ENCODE peak calls at places on chromosomes 16 and 17, in ten cellular contexts. Y, C, F, P, L, Z, Q, S, G and U are unnamed samples.
A peak's percentile ranks its signal among the peaks of the same experiment; 100 is the strongest.

GRCh38 chr16:53827741-53828140 is 123.8 kb downstream of the FTO start:
- DNase-seq in Y (no peak), C (no peak), F (no peak), P (no peak), L (no peak), Z (no peak), Q (no peak), S (no peak), G (no peak), U (no peak)

GRCh38 chr16:72722552-72722951 is 325.4 kb downstream of the ZFHX3 start:
- DNase-seq in Y (no peak), C (no peak), F (no peak), P (peak; percentile 6), L (no peak), Z (no peak), Q (no peak), S (no peak), G (no peak), U (no peak)

GRCh38 chr17:81487487-81488275 is 24.9 kb downstream of the ACTG1 start:
- DNase-seq in Y (peak; percentile 61), C (peak; percentile 87), F (peak; percentile 77), P (peak; percentile 49), L (peak; percentile 82), Z (peak; percentile 88), Q (peak; percentile 85), S (peak; percentile 88), G (peak; percentile 72), U (no peak)

GRCh38 chr16:67277294-67277998 is 1.9 kb upstream of the PLEKHG4 start:
- DNase-seq in Y (no peak), C (peak; percentile 43), F (peak; percentile 74), P (no peak), L (peak; percentile 23), Z (no peak), Q (no peak), S (peak; percentile 95), G (no peak), U (peak; percentile 87)

GRCh38 chr17:60989846-60990245 is 312.2 kb downstream of the BCAS3 start:
- DNase-seq in Y (no peak), C (no peak), F (no peak), P (no peak), L (no peak), Z (no peak), Q (no peak), S (no peak), G (no peak), U (no peak)

GRCh38 chr17:10713336-10713735 is 15.9 kb downstream of the ADPRM start:
- DNase-seq in Y (no peak), C (no peak), F (no peak), P (no peak), L (no peak), Z (no peak), Q (no peak), S (no peak), G (no peak), U (no peak)

GRCh38 chr17:33049781-33050414 is 58.3 kb downstream of the SPACA3 start:
- DNase-seq in Y (peak; percentile 24), C (peak; percentile 60), F (peak; percentile 63), P (no peak), L (peak; percentile 41), Z (peak; percentile 32), Q (no peak), S (peak; percentile 63), G (peak; percentile 17), U (no peak)

GRCh38 chr17:70862295-70862694 is 693.0 kb downstream of the KCNJ2 start:
- DNase-seq in Y (no peak), C (no peak), F (no peak), P (no peak), L (no peak), Z (no peak), Q (no peak), S (no peak), G (no peak), U (no peak)

GRCh38 chr17:48352630-48353029 is 77.4 kb downstream of the SKAP1 start:
- DNase-seq in Y (no peak), C (no peak), F (no peak), P (no peak), L (peak; percentile 14), Z (no peak), Q (no peak), S (peak; percentile 11), G (no peak), U (no peak)

GRCh38 chr17:19482571-19482970 is 51.1 kb upstream of the SLC47A1 start:
- DNase-seq in Y (no peak), C (no peak), F (no peak), P (no peak), L (no peak), Z (no peak), Q (no peak), S (peak; percentile 24), G (no peak), U (no peak)

GRCh38 chr16:57976331-57976796 is 5.4 kb upstream of the CNGB1 start:
- DNase-seq in Y (no peak), C (no peak), F (no peak), P (peak; percentile 74), L (no peak), Z (no peak), Q (no peak), S (peak; percentile 30), G (no peak), U (no peak)